ENCODE peak calls at places on chromosome 7, in four cellular contexts. One of them, this sample, is unnamed.

GRCh38 chr7:113610572-113610971 is 308.2 kb downstream of the PPP1R3A start:
- DNase-seq in neural crest cell: no peak
- DNase-seq in NCI-H774: no peak
- DNase-seq in GM03348: no peak
- DNase-seq in this sample: no peak

GRCh38 chr7:37915438-37915837 is 1.2 kb downstream of the SFRP4 start:
- DNase-seq in neural crest cell: no peak
- DNase-seq in NCI-H774: no peak
- DNase-seq in GM03348: no peak
- DNase-seq in this sample: no peak

GRCh38 chr7:147279516-147279915 is 1162.9 kb downstream of the CNTNAP2 start:
- DNase-seq in neural crest cell: no peak
- DNase-seq in NCI-H774: peak; percentile 88
- DNase-seq in GM03348: no peak
- DNase-seq in this sample: no peak

GRCh38 chr7:1741751-1742554 is 71.9 kb downstream of the ELFN1 start:
- DNase-seq in neural crest cell: no peak
- DNase-seq in NCI-H774: peak; percentile 31
- DNase-seq in GM03348: no peak
- DNase-seq in this sample: no peak

GRCh38 chr7:43248961-43249807 is 136.7 kb downstream of the HECW1 start:
- DNase-seq in neural crest cell: no peak
- DNase-seq in NCI-H774: peak; percentile 36
- DNase-seq in GM03348: peak; percentile 21
- DNase-seq in this sample: peak; percentile 12

GRCh38 chr7:151068069-151068773 is 8.8 kb downstream of the SLC4A2 start:
- DNase-seq in neural crest cell: no peak
- DNase-seq in NCI-H774: no peak
- DNase-seq in GM03348: no peak
- DNase-seq in this sample: no peak

GRCh38 chr7:121205777-121206176 is 123.0 kb upstream of the WNT16 start:
- DNase-seq in neural crest cell: no peak
- DNase-seq in NCI-H774: no peak
- DNase-seq in GM03348: no peak
- DNase-seq in this sample: no peak

GRCh38 chr7:2115739-2116065 is 117.0 kb downstream of the MAD1L1 start:
- DNase-seq in neural crest cell: no peak
- DNase-seq in NCI-H774: no peak
- DNase-seq in GM03348: no peak
- DNase-seq in this sample: no peak

GRCh38 chr7:100087055-100087750 is 1.6 kb upstream of the COPS6 start:
- DNase-seq in neural crest cell: no peak
- DNase-seq in NCI-H774: no peak
- DNase-seq in GM03348: peak; percentile 82
- DNase-seq in this sample: no peak

GRCh38 chr7:104552102-104552501 is 223.7 kb downstream of the LHFPL3 start:
- DNase-seq in neural crest cell: peak; percentile 48
- DNase-seq in NCI-H774: no peak
- DNase-seq in GM03348: peak; percentile 8
- DNase-seq in this sample: peak; percentile 28

GRCh38 chr7:151083071-151083823 is at the start of gene TMUB1:
- DNase-seq in neural crest cell: peak; percentile 69
- DNase-seq in NCI-H774: peak; percentile 40
- DNase-seq in GM03348: peak; percentile 81
- DNase-seq in this sample: peak; percentile 74

GRCh38 chr7:84729284-84729683 is 457.6 kb downstream of the SEMA3D start:
- DNase-seq in neural crest cell: no peak
- DNase-seq in NCI-H774: no peak
- DNase-seq in GM03348: peak; percentile 46
- DNase-seq in this sample: no peak

GRCh38 chr7:158753900-158754299 is 49.3 kb upstream of the NCAPG2 start:
- DNase-seq in neural crest cell: no peak
- DNase-seq in NCI-H774: no peak
- DNase-seq in GM03348: no peak
- DNase-seq in this sample: no peak

GRCh38 chr7:93884541-93884940 is 6.0 kb downstream of the TFPI2 start:
- DNase-seq in neural crest cell: no peak
- DNase-seq in NCI-H774: no peak
- DNase-seq in GM03348: no peak
- DNase-seq in this sample: no peak

GRCh38 chr7:116545411-116545993 is 20.7 kb downstream of the CAV1 start:
- DNase-seq in neural crest cell: no peak
- DNase-seq in NCI-H774: no peak
- DNase-seq in GM03348: no peak
- DNase-seq in this sample: no peak

GRCh38 chr7:97179454-97180104 is 62.1 kb downstream of the SDHAF3 start:
- DNase-seq in neural crest cell: peak; percentile 27
- DNase-seq in NCI-H774: peak; percentile 56
- DNase-seq in GM03348: peak; percentile 76
- DNase-seq in this sample: peak; percentile 59

GRCh38 chr7:74289018-74289659 is at the start of gene CLIP2:
- DNase-seq in neural crest cell: peak; percentile 62
- DNase-seq in NCI-H774: peak; percentile 71
- DNase-seq in GM03348: peak; percentile 97
- DNase-seq in this sample: peak; percentile 92

GRCh38 chr7:86949052-86949778 is 110.2 kb downstream of the ELAPOR2 start:
- DNase-seq in neural crest cell: no peak
- DNase-seq in NCI-H774: no peak
- DNase-seq in GM03348: no peak
- DNase-seq in this sample: no peak

GRCh38 chr7:39688611-39689485 is 65.5 kb downstream of the RALA start:
- DNase-seq in neural crest cell: no peak
- DNase-seq in NCI-H774: no peak
- DNase-seq in GM03348: no peak
- DNase-seq in this sample: no peak

GRCh38 chr7:107874605-107875446 is 16.2 kb upstream of the DLD start:
- DNase-seq in neural crest cell: peak; percentile 35
- DNase-seq in NCI-H774: peak; percentile 31
- DNase-seq in GM03348: peak; percentile 84
- DNase-seq in this sample: peak; percentile 64

GRCh38 chr7:7768977-7769376 is 50.6 kb upstream of the RPA3 start:
- DNase-seq in neural crest cell: no peak
- DNase-seq in NCI-H774: no peak
- DNase-seq in GM03348: no peak
- DNase-seq in this sample: no peak

GRCh38 chr7:155733582-155734444 is 78.5 kb downstream of the SHH start:
- DNase-seq in neural crest cell: no peak
- DNase-seq in NCI-H774: no peak
- DNase-seq in GM03348: no peak
- DNase-seq in this sample: no peak

GRCh38 chr7:119033641-119034040 is 809.1 kb downstream of the ANKRD7 start:
- DNase-seq in neural crest cell: no peak
- DNase-seq in NCI-H774: no peak
- DNase-seq in GM03348: no peak
- DNase-seq in this sample: no peak

GRCh38 chr7:30206466-30206865 is 71.7 kb downstream of the MTURN start:
- DNase-seq in neural crest cell: no peak
- DNase-seq in NCI-H774: no peak
- DNase-seq in GM03348: peak; percentile 72
- DNase-seq in this sample: no peak

GRCh38 chr7:64643567-64643966 is 22.4 kb upstream of the ZNF107 start:
- DNase-seq in neural crest cell: no peak
- DNase-seq in NCI-H774: no peak
- DNase-seq in GM03348: no peak
- DNase-seq in this sample: no peak

GRCh38 chr7:130998993-130999602 is 265.1 kb upstream of the KLF14 start:
- DNase-seq in neural crest cell: no peak
- DNase-seq in NCI-H774: no peak
- DNase-seq in GM03348: no peak
- DNase-seq in this sample: no peak

GRCh38 chr7:41910916-41911315 is 208.0 kb upstream of the INHBA start:
- DNase-seq in neural crest cell: no peak
- DNase-seq in NCI-H774: no peak
- DNase-seq in GM03348: peak; percentile 20
- DNase-seq in this sample: no peak

GRCh38 chr7:101021703-101022102 is 1.8 kb downstream of the MUC17 start:
- DNase-seq in neural crest cell: no peak
- DNase-seq in NCI-H774: no peak
- DNase-seq in GM03348: no peak
- DNase-seq in this sample: no peak

This sample was measured in HEK293T.